ENCODE peak calls at places on chromosomes 5 and 9, in nine cellular contexts. Z, L, K, U, X, R, C, M and Q are unnamed samples.

GRCh38 chr9:92725266-92725545 is 39.4 kb downstream of the BICD2 start:
- DNase-seq in Z (no peak), L (no peak), K (no peak), U (no peak), X (no peak), R (no peak), C (no peak), M (peak), Q (peak)

GRCh38 chr5:90547072-90547536 is 11.5 kb upstream of the ADGRV1 start:
- DNase-seq in Z (no peak), L (no peak), K (no peak), U (no peak), X (no peak), R (no peak), C (no peak), M (no peak), Q (no peak)

GRCh38 chr5:54518146-54519082 is 855 bp downstream of the SNX18 start:
- DNase-seq in Z (no peak), L (no peak), K (no peak), U (peak), X (peak), R (peak), C (peak), M (peak), Q (peak)

GRCh38 chr5:128083811-128084227 is 253 bp downstream of the SLC12A2 start:
- DNase-seq in Z (no peak), L (no peak), K (no peak), U (no peak), X (no peak), R (no peak), C (no peak), M (no peak), Q (no peak)

GRCh38 chr5:90865194-90865593 is 306.6 kb downstream of the ADGRV1 start:
- DNase-seq in Z (no peak), L (no peak), K (no peak), U (no peak), X (no peak), R (no peak), C (no peak), M (no peak), Q (no peak)

GRCh38 chr5:106481375-106481774 is 1189.4 kb downstream of the EFNA5 start:
- DNase-seq in Z (no peak), L (no peak), K (no peak), U (no peak), X (no peak), R (no peak), C (no peak), M (no peak), Q (no peak)

GRCh38 chr5:73709536-73710129 is 83.6 kb downstream of the ARHGEF28 start:
- DNase-seq in Z (no peak), L (no peak), K (no peak), U (no peak), X (no peak), R (no peak), C (no peak), M (no peak), Q (no peak)

GRCh38 chr5:65809817-65810531 is 88.0 kb downstream of the NLN start:
- DNase-seq in Z (no peak), L (no peak), K (no peak), U (peak), X (peak), R (peak), C (peak), M (peak), Q (peak)

GRCh38 chr9:74205071-74205470 is 292.1 kb upstream of the RORB start:
- DNase-seq in Z (no peak), L (no peak), K (no peak), U (no peak), X (no peak), R (no peak), C (no peak), M (no peak), Q (no peak)

GRCh38 chr9:79857188-79857587 is 285.4 kb downstream of the TLE4 start:
- DNase-seq in Z (no peak), L (no peak), K (no peak), U (no peak), X (no peak), R (no peak), C (no peak), M (no peak), Q (no peak)
- TF ChIP-seq POLR2A in Z (no peak), L (no peak), K (no peak), U (no peak), X (no peak), R (no peak), C (no peak), M (no peak), Q (no peak)

GRCh38 chr9:33816327-33817252 is at the start of gene UBE2R2:
- DNase-seq in Z (peak), L (peak), K (peak), U (peak), X (peak), R (peak), C (peak), M (peak), Q (peak)
- TF ChIP-seq POLR2A in Z (peak), L (peak), K (peak), U (peak), X (no peak), R (peak), C (peak), M (no peak), Q (no peak)

GRCh38 chr9:37085233-37085632 is 35.1 kb upstream of the ZCCHC7 start:
- DNase-seq in Z (no peak), L (no peak), K (no peak), U (no peak), X (no peak), R (no peak), C (no peak), M (no peak), Q (no peak)

GRCh38 chr9:37083654-37084053 is 36.7 kb upstream of the ZCCHC7 start:
- DNase-seq in Z (no peak), L (no peak), K (no peak), U (no peak), X (no peak), R (no peak), C (no peak), M (no peak), Q (no peak)

GRCh38 chr9:37082214-37082765 is 38.1 kb upstream of the ZCCHC7 start:
- DNase-seq in Z (no peak), L (no peak), K (no peak), U (no peak), X (no peak), R (no peak), C (peak), M (no peak), Q (no peak)

DNA sequence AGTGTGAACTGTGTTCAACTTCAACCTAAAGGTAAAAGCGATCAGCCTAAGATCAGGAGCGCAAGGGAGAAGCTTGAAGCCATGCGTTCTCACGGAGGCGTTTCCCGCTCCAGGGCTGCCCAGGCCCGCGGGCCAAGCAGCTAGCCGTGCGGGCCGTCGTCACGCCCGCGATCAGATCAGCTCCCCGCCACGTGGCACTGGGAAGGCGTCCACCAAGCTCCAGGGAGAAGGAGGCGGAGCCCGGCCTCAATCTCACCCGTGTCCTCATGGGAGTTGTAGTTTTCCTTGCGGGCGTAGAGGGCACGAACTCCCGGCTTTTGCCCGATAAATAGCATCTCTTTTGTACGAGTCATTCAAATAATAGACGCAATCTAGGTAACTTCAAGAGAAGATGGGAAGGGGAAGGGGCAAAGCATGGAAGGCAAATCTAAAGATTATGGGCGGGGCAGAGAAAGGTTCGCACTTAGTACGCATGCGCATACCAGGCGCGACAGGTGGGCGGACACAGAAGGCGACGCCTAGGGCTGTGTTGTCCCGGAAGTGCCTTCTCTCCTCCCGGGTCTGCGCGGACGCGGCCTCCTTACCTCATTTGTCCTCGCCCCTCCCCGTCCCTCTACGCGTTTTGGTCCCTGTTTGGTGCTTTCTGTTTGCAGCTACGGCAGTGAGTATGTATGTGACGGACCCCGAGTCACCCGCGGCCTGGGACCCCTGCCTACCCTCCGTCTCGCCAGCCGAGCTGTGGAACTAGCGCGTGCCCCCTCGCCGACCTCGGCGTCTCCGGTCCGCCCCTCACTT is 40.8 kb upstream of the ZCCHC7 start:
- DNase-seq in Z (peak), L (peak), K (peak), U (peak), X (peak), R (peak), C (peak), M (peak), Q (peak)
- TF ChIP-seq POLR2A in Z (peak), L (peak), K (no peak), U (peak), X (no peak), R (peak), C (peak), M (no peak), Q (no peak)

GRCh38 chr9:136447173-136447778 is 7.6 kb upstream of the INPP5E start:
- DNase-seq in Z (no peak), L (no peak), K (no peak), U (no peak), X (no peak), R (no peak), C (no peak), M (no peak), Q (no peak)
- TF ChIP-seq POLR2A in Z (no peak), L (no peak), K (no peak), U (no peak), X (no peak), R (no peak), C (no peak), M (no peak), Q (no peak)